ENCODE peak calls at places on chromosome 22, in seven cellular contexts. X is AG08396, C is A549, M is GM04504, K is nucleus accumbens, R is Right ventricle myocardium inferior, T is GM20000. O is an unnamed sample.

GRCh38 chr22:43953988-43954771 is 1.1 kb upstream of the SAMM50 start:
- DNase-seq in C (no peak), M (no peak), K (no peak), T (no peak), X (no peak), R (no peak), O (no peak)

GRCh38 chr22:19325296-19325950 is 33.9 kb upstream of the CLTCL1 start:
- DNase-seq in M (no peak), C (no peak), T (no peak), K (no peak), X (peak; percentile 22), R (no peak), O (no peak)

GRCh38 chr22:38951734-38952133 is 5.7 kb upstream of the APOBEC3A start:
- DNase-seq in C (no peak), M (no peak), X (no peak), K (no peak), T (no peak), R (no peak), O (no peak)

GRCh38 chr22:37515902-37516301 is 3.3 kb downstream of the CARD10 start:
- DNase-seq in R (no peak), K (no peak), T (no peak), X (no peak), C (no peak), M (no peak), O (no peak)

GRCh38 chr22:26656896-26657851 is at the start of gene MIAT:
- DNase-seq in T (peak; percentile 83), M (no peak), X (peak; percentile 70), K (peak; percentile 39), R (no peak), C (no peak), O (peak; percentile 89)

GRCh38 chr22:45302751-45303150 is 7.0 kb upstream of the FAM118A start:
- DNase-seq in T (no peak), K (no peak), R (no peak), C (no peak), X (no peak), M (no peak), O (no peak)

GRCh38 chr22:45832959-45833580 is 143.9 kb downstream of the WNT7B start:
- DNase-seq in T (no peak), C (no peak), K (no peak), M (no peak), X (no peak), R (no peak), O (no peak)

GRCh38 chr22:50307891-50308596 is 598 bp upstream of the PLXNB2 start:
- DNase-seq in X (no peak), R (peak; percentile 63), M (no peak), C (no peak), T (no peak), K (no peak), O (no peak)

GRCh38 chr22:31148953-31149627 is 8.8 kb upstream of the PLA2G3 start:
- DNase-seq in K (no peak), C (peak; percentile 75), X (peak; percentile 88), M (peak; percentile 50), T (peak; percentile 71), R (no peak), O (peak; percentile 75)

GRCh38 chr22:30490399-30490798 is 15.1 kb downstream of the SEC14L4 start:
- DNase-seq in R (no peak), K (no peak), C (no peak), X (no peak), M (no peak), T (no peak), O (no peak)

GRCh38 chr22:41697126-41697775 is 2.1 kb upstream of the MEI1 start:
- DNase-seq in T (peak; percentile 89), K (peak; percentile 20), R (peak; percentile 96), M (peak; percentile 70), C (peak; percentile 80), X (peak; percentile 91), O (peak; percentile 90)

GRCh38 chr22:48382197-48382596 is 1445.5 kb downstream of the BRD1 start:
- DNase-seq in R (no peak), X (no peak), T (no peak), M (no peak), C (no peak), K (no peak), O (no peak)

GRCh38 chr22:49767355-49768062 is 60.2 kb downstream of the BRD1 start:
- DNase-seq in K (no peak), X (peak; percentile 70), R (no peak), T (peak; percentile 83), C (peak; percentile 7), M (peak; percentile 15), O (peak; percentile 80)